ENCODE peak calls at places on chromosomes 4 and X, in six cellular contexts. F is fibroblast of mammary gland; D is AG10803; W is activated CD4-positive, alpha-beta T cell treated with anti-CD3 and anti-CD28 coated beads, Interleukin-2, amount 50 U/mL, for 24 hours; C is iPS-NIHi11; B is stimulated activated CD4-positive, alpha-beta T cell treated with anti-CD3 and anti-CD28 coated beads, Interleukin-4, amount 100 ng/mL, for 1 hour. X is an unnamed sample.

GRCh38 chr4:8391972-8392371 is 48.6 kb downstream of the ACOX3 start:
- DNase-seq in F (peak; percentile 93), D (peak; percentile 85), W (no peak), C (no peak), B (no peak), X (no peak)

GRCh38 chr4:17512973-17513665 is 1.2 kb upstream of the QDPR start:
- DNase-seq in F (peak; percentile 30), D (no peak), W (no peak), C (no peak), B (no peak), X (no peak)

GRCh38 chrX:44503550-44503949 is 39.1 kb downstream of the FUNDC1 start:
- DNase-seq in F (no peak), D (no peak), W (no peak), C (no peak), B (no peak), X (no peak)

GRCh38 chrX:131762802-131763234 is 218.9 kb downstream of the OR13H1 start:
- DNase-seq in F (peak; percentile 78), D (peak; percentile 5), W (no peak), C (peak; percentile 4), B (no peak), X (no peak)

GRCh38 chr4:36224969-36225903 is 19.1 kb downstream of the ARAP2 start:
- DNase-seq in F (no peak), D (no peak), W (no peak), C (no peak), B (no peak), X (no peak)

GRCh38 chr4:98728433-98728832 is 70.0 kb upstream of the TSPAN5 start:
- DNase-seq in F (peak; percentile 44), D (peak; percentile 30), W (no peak), C (no peak), B (no peak), X (no peak)

GRCh38 chrX:84320023-84320422 is 132.0 kb upstream of the RPS6KA6 start:
- DNase-seq in F (no peak), D (no peak), W (no peak), C (no peak), B (no peak), X (no peak)

GRCh38 chr4:27397886-27398285 is 537.2 kb downstream of the STIM2 start:
- DNase-seq in F (peak; percentile 95), D (peak; percentile 59), W (no peak), C (no peak), B (no peak), X (no peak)

GRCh38 chr4:121484633-121485032 is 103.8 kb upstream of the QRFPR start:
- DNase-seq in F (peak; percentile 72), D (peak; percentile 73), W (no peak), C (peak; percentile 48), B (no peak), X (peak; percentile 7)

GRCh38 chr4:98345838-98346237 is 84.7 kb downstream of the RAP1GDS1 start:
- DNase-seq in F (no peak), D (no peak), W (no peak), C (no peak), B (no peak), X (no peak)

GRCh38 chrX:110036162-110037033 is 33.5 kb downstream of the TMEM164 start:
- DNase-seq in F (no peak), D (no peak), W (no peak), C (no peak), B (no peak), X (no peak)

GRCh38 chr4:151013944-151014343 is 1.1 kb downstream of the LRBA start:
- DNase-seq in F (no peak), D (no peak), W (no peak), C (no peak), B (no peak), X (no peak)

GRCh38 chrX:2136848-2137247 is 363.9 kb downstream of the DHRSX start:
- DNase-seq in F (no peak), D (no peak), W (no peak), C (no peak), B (no peak), X (no peak)

GRCh38 chr4:163895369-163896005 is 401.0 kb downstream of the TMA16 start:
- DNase-seq in F (no peak), D (no peak), W (no peak), C (no peak), B (no peak), X (no peak)

GRCh38 chrX:154541896-154542722 is 4.5 kb downstream of the G6PD start:
- DNase-seq in F (peak; percentile 93), D (peak; percentile 85), W (no peak), C (no peak), B (peak; percentile 65), X (peak; percentile 72)

GRCh38 chr4:128812360-128812958 is 3.0 kb downstream of the JADE1 start:
- DNase-seq in F (peak; percentile 73), D (peak; percentile 74), W (no peak), C (peak; percentile 39), B (peak; percentile 42), X (no peak)

GRCh38 chr4:54754394-54754793 is 96.6 kb downstream of the KIT start:
- DNase-seq in F (no peak), D (peak; percentile 54), W (no peak), C (no peak), B (no peak), X (no peak)

X was measured in AG04449.